ENCODE peak calls at places on chromosomes 16 and 17, in five cellular contexts. V, W, X, K and P are unnamed samples.
A peak's percentile ranks its signal among the peaks of the same experiment; 100 is the strongest.

GRCh38 chr17:16013943-16014407 is 14.4 kb downstream of the TTC19 start:
- DNase-seq in K (no peak), W (peak; percentile 59), X (no peak), V (no peak), P (no peak)

GRCh38 chr16:30991052-30991451 is 6.0 kb downstream of the HSD3B7 start:
- DNase-seq in X (no peak), W (no peak), K (no peak), V (no peak), P (no peak)

GRCh38 chr17:64406321-64407200 is 15.9 kb upstream of the PECAM1 start:
- DNase-seq in K (no peak), W (no peak), V (no peak), X (no peak), P (no peak)

GRCh38 chr16:86761117-86761971 is 183.0 kb downstream of the FOXL1 start:
- DNase-seq in V (no peak), W (no peak), X (peak; percentile 81), K (peak; percentile 59), P (no peak)

GRCh38 chr16:63975669-63976068 is 1146.2 kb downstream of the CDH11 start:
- DNase-seq in X (no peak), K (no peak), V (no peak), W (no peak), P (no peak)

GRCh38 chr17:2954898-2955445 is 108.4 kb downstream of the OR1D5 start:
- DNase-seq in V (no peak), W (peak; percentile 89), X (peak; percentile 9), K (no peak), P (no peak)

GRCh38 chr17:45127209-45127582 is 5.1 kb downstream of the PLCD3 start:
- DNase-seq in K (peak; percentile 75), W (no peak), X (no peak), V (no peak), P (no peak)

GRCh38 chr16:47519037-47519436 is 57.9 kb downstream of the PHKB start:
- DNase-seq in X (no peak), V (no peak), K (no peak), W (no peak), P (no peak)

GRCh38 chr16:27728691-27729090 is 178.7 kb downstream of the KATNIP start:
- DNase-seq in K (peak; percentile 49), X (no peak), V (no peak), W (no peak), P (no peak)

DNA sequence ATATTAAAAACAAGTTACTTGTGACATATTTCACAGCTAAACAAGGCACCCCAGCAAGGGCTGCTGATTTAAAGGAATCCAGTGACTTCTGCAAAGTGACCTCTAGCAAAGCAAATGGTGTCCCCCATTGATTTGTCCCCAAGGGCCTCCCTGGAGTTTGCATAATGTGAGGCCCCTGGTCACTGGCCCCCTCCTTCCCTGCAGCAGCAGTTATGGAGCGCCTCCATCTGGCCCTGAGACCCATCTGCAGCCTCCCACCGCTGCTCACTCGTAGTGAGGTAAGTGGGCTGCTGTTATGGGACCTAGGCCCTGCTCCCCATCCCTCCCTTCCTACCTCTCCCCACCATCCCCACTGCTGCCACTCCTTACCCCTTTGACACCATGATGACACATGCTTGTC is 19.6 kb upstream of the EEF2K start:
- DNase-seq in W (no peak), X (no peak), K (no peak), V (no peak), P (no peak)
- TF ChIP-seq CTCF in W (peak; percentile 12), X (no peak), K (no peak), V (no peak), P (no peak)

DNA sequence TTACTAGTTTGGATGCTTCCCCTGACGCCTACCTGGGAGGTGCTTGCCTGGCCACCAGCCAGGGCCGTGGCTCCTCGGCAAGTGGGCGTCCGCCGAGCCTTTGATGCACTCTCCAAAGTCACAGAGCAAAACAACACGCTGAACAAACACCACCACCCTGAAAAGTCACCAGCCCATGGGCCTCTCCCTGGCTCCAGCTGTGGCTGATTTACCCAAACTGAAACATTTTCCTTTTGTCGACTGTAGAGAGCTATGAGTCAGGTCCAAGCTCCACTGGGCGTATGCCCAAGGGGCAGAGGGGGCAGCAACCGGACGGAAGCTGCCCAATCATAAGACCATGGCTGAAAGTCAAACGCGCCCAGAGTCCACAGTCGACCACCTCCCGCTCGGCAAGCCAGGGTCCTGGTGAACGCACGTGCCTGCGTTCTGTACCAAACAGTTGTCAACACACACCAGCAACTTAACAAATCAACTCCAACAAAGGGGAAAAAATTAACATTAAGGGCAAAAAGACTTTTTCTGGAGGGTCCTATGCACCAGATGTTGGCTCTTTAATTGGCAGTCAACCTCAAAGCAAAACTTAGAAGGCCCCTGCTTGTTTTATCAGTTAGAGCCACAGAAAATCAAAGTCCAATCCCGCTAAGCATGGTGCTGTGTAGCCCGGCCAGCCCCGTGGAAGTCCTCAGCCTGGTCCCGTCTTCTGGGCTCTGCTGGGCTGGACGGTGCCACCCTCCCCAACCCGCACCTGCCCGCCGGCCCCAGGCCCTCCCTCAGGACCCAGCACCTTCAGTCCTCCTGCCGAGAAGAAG is 47.3 kb downstream of the TBC1D16 start:
- DNase-seq in V (peak; percentile 89), X (no peak), W (peak; percentile 55), K (peak; percentile 67), P (peak; percentile 63)
- H3K4me3 ChIP-seq in V (no peak overlapping the region), X (no peak overlapping the region), W (peak overlapping the region; percentile 37), K (no peak overlapping the region), P (no peak overlapping the region)

GRCh38 chr16:24381470-24382118 is 125.5 kb downstream of the CACNG3 start:
- DNase-seq in W (no peak), K (no peak), X (no peak), V (no peak), P (no peak)

GRCh38 chr16:24378999-24379398 is 122.9 kb downstream of the CACNG3 start:
- DNase-seq in K (no peak), V (no peak), W (no peak), X (no peak), P (no peak)

DNA sequence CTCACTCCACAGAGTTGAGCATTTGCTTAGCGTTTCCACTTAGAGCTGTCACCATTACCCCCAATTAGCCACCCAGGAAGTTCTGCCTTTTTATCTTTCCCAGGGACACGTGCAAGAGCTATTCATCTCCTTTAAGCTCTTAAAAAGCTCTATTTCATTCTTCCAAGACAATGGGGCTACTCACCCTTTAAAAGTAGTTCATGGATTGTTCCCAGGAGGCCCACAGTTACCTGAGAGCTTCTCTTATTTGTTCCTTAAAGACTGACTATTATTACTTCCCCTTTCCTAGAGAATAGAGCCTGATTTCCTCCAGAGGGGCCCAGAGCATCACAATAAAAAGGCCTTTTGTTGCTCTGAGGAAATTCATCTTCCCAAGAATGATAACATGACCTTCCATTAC is 126.8 kb downstream of the CACNG3 start:
- DNase-seq in K (no peak), V (no peak), X (no peak), W (no peak), P (no peak)
- TF ChIP-seq CTCF in K (no peak), V (no peak), X (no peak), W (no peak), P (no peak)

GRCh38 chr17:18270851-18271170 is 10.3 kb downstream of the MIEF2 start:
- DNase-seq in W (no peak), V (no peak), X (no peak), K (no peak), P (no peak)

GRCh38 chr17:18267927-18268711 is 7.7 kb downstream of the MIEF2 start:
- DNase-seq in K (no peak), V (no peak), X (no peak), W (no peak), P (no peak)

GRCh38 chr17:18267366-18267765 is 6.9 kb downstream of the MIEF2 start:
- DNase-seq in K (no peak), V (no peak), X (no peak), W (no peak), P (no peak)

DNA sequence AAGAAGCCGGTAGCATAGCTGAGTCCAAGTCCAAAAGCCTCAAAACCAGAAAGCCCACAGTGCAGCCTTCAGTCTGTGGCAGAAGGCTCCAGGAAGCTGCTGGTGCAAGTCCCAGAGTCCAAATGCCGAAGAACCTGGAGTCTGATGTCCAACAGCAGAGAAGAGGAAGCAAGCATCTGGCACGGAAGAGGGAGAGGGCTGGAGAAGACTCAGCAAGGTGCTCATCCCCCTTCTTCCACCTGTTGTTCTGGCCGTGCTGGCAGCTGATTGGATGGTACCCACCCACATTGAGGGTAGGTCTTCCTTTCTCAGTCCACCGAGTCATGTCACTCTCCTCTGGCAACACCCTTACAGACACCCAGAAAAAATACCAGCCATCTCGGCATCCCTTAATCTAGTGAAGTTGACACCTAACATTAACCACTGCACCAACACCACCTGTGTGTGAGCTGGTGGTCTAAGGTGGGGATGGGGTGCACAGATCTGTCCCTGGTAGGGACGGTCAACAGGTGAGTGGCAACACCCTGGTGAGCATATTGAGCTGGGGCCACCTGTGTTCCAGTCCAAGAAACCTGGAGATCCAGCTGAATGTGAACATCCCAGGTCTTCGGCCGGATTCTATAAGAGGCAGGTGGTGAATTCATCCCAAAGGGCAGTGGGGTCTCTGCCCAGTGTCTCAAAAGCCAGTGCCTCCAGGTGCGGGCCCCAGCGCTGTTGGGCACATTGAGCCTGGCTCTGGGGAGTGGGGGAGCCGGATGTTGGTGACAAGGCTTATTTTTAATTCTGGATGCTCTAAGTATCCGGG is 9.8 kb downstream of the MIEF2 start:
- DNase-seq in W (no peak), K (no peak), X (no peak), V (no peak), P (no peak)
- H3K4me3 ChIP-seq in W (no peak overlapping the region), K (no peak overlapping the region), X (no peak overlapping the region), V (no peak overlapping the region), P (no peak overlapping the region)

DNA sequence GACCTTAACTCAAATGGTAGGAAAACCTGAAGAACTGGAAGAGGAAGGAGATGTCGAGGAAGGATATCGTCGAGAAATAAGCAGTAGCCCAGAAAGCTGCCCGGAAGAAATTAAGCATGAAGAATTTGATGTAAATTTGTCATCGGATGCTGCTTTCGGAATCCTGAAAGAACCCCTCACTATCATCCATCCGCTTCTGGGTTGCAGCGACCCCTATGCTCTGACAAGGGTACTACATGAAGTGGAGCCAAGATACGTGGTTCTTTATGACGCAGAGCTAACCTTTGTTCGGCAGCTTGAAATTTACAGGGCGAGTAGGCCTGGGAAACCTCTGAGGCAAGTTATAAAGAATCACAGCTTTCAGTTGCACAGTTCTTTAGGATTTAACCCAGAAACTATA is 15.5 kb downstream of the ERCC4 start:
- DNase-seq in K (no peak), W (no peak), X (no peak), V (no peak), P (no peak)
- TF ChIP-seq CTCF in K (no peak), W (peak; percentile 49), X (no peak), V (no peak), P (peak; percentile 11)

DNA sequence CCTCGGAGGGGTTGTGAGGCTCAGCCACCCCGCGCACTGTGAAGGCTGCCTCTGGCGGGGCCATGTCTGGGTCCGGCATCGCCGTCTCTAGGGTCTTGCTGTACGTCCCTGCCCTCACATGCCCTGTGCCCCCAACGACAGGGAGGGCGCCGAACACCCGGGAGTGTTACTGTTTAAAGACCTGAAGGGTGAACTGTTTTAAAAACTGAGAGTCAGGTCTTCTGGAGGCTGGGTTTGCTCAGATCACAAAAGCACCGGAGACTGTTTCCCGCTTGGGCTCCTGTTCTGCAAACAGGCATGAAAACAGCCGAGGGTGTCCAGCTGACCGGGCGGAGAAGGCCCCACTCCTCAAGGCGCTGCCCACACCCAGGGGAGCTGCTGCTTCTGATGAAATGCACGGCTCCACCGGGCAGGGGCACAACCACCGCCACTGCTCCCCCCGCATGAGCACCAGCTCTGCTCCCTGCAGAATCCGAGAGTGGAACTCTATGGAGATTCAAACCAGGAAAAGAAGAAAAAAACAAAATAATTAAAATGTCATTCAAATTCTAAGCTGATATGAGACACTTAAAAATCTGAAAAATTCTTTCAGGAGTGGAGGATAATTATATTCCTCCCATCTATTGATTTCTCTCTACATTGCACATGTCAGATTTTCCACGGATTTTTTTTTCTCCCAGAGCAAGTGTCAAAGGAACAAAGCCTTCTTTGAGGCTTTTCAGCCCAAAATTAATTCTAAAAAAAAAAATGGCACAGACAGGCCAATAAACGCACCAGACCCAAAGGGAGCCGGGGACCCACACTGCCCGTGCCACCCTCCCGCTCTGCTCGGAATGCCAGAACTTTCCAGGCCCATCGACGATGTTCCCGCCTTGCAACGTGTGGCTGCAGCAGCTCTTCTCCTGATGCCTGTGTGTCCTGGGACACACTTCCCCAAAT is 74.3 kb downstream of the LMF1 start:
- DNase-seq in X (no peak), V (no peak), K (peak; percentile 68), W (no peak), P (no peak)
- H3K4me3 ChIP-seq in X (no peak overlapping the region), V (no peak overlapping the region), K (no peak overlapping the region), W (no peak overlapping the region), P (no peak overlapping the region)